ENCODE peak calls at places on chromosomes 12 and 14, in four cellular contexts. H is kidney tubule cell; S is activated CD4-positive, alpha-beta T cell treated with anti-CD3 and anti-CD28 coated beads, Interleukin-2, amount 50 U/mL, for 4 hours; O is central memory CD4-positive, alpha-beta T cell. A is an unnamed sample.

GRCh38 chr14:102203382-102203781 is 63.7 kb downstream of the WDR20 start:
- DNase-seq in O (no peak), H (no peak), S (no peak), A (no peak)

GRCh38 chr12:113196996-113197395 is 11.5 kb downstream of the RITA1 start:
- DNase-seq in H (peak), O (peak), S (peak), A (peak)

GRCh38 chr12:96034631-96035282 is 630 bp downstream of the LTA4H start:
- DNase-seq in H (peak), S (no peak), O (no peak), A (no peak)

GRCh38 chr12:26264215-26264838 is 69.0 kb downstream of the SSPN start:
- DNase-seq in S (no peak), O (no peak), H (no peak), A (no peak)

GRCh38 chr12:68131867-68132414 is 27.6 kb downstream of the IFNG start:
- DNase-seq in S (no peak), O (no peak), H (no peak), A (no peak)

GRCh38 chr12:26744697-26745440 is 88.1 kb downstream of the ITPR2 start:
- DNase-seq in S (no peak), H (no peak), O (no peak), A (no peak)

GRCh38 chr12:121288158-121288848 is 8.2 kb downstream of the CAMKK2 start:
- DNase-seq in O (no peak), S (no peak), H (no peak), A (no peak)

GRCh38 chr14:21055473-21056117 is 2.0 kb upstream of the RNASE8 start:
- DNase-seq in O (no peak), H (peak), S (no peak), A (no peak)

GRCh38 chr12:24044973-24045703 is 95.7 kb upstream of the SOX5 start:
- DNase-seq in S (no peak), H (peak), O (no peak), A (no peak)

GRCh38 chr12:120259418-120260202 is 5.9 kb downstream of the PXN start:
- DNase-seq in S (no peak), H (no peak), O (no peak), A (no peak)

GRCh38 chr12:6272300-6273208 is 37.9 kb upstream of the PLEKHG6 start:
- DNase-seq in H (peak), S (no peak), O (no peak), A (no peak)

GRCh38 chr12:132490481-132491348 is 764 bp downstream of the FBRSL1 start:
- DNase-seq in S (no peak), H (peak), O (no peak), A (no peak)

A was measured in activated effector memory CD4-positive, alpha-beta T cell treated with Interleukin-2 at 50 U/mL for 16 hours.